ENCODE peak calls at places on chromosomes 5 and 9, in eight cellular contexts. A is activated gamma-delta T cell treated with Interleukin-2 at 50 U/mL for 16 hours; C is stimulated activated CD4-positive, alpha-beta T cell treated with anti-CD3 and anti-CD28 coated beads, Interleukin-1b, Interleukin-23, amount 100 ng/mL, for 24 hours; W is fibroblast of lung; B is T-helper 17 cell; E is HCT116; F is activated T-helper 2 cell treated with anti-CD3 and anti-CD28 coated beads, Interferon-gamma antibody, Interleukin-2, Interleukin-4, amounts not matched to agents 10 μg/mL and 5 μg/mL and 100 μg/mL, durations not matched to agents 14 hours and 24 hours and 36 hours; L is SW 1271. Y is an unnamed sample.
A peak's percentile ranks its signal among the peaks of the same experiment; 100 is the strongest.

GRCh38 chr5:172858511-172858989 is 24.5 kb downstream of the ERGIC1 start:
- DNase-seq in W (peak; percentile 65), F (no peak), E (no peak), C (no peak), A (no peak), B (no peak), L (peak; percentile 85), Y (no peak)

GRCh38 chr5:41195228-41195627 is 18.1 kb downstream of the C6 start:
- DNase-seq in C (no peak), L (no peak), F (no peak), B (no peak), E (no peak), A (no peak), W (no peak), Y (no peak)

GRCh38 chr9:101119206-101119819 is 90.8 kb downstream of the PLPPR1 start:
- DNase-seq in B (no peak), F (no peak), A (no peak), E (peak; percentile 28), C (peak; percentile 4), L (peak; percentile 25), W (no peak), Y (no peak)

GRCh38 chr9:36764364-36765076 is 191.8 kb downstream of the MELK start:
- DNase-seq in F (no peak), C (no peak), B (no peak), E (no peak), A (no peak), L (no peak), W (no peak), Y (no peak)

GRCh38 chr5:59666709-59667108 is 226.8 kb downstream of the PDE4D start:
- DNase-seq in W (no peak), B (no peak), F (no peak), E (no peak), L (no peak), C (no peak), A (no peak), Y (no peak)

GRCh38 chr9:126336350-126337335 is 10.0 kb downstream of the MVB12B start:
- DNase-seq in F (no peak), A (no peak), E (no peak), W (no peak), L (no peak), C (no peak), B (no peak), Y (no peak)

GRCh38 chr5:26761040-26761439 is 277.3 kb downstream of the CDH9 start:
- DNase-seq in A (no peak), L (no peak), B (no peak), E (no peak), W (no peak), C (no peak), F (no peak), Y (no peak)

GRCh38 chr5:92962752-92963151 is 618.3 kb downstream of the NR2F1-AS1 start:
- DNase-seq in W (no peak), F (no peak), A (no peak), E (no peak), B (no peak), L (no peak), C (no peak), Y (no peak)

GRCh38 chr5:127619908-127620479 is 28.9 kb upstream of the CTXN3 start:
- DNase-seq in A (no peak), B (no peak), W (no peak), E (no peak), L (no peak), C (no peak), F (no peak), Y (no peak)

GRCh38 chr9:133109931-133110650 is 10.9 kb downstream of the RALGDS start:
- DNase-seq in W (no peak), B (no peak), A (no peak), L (no peak), F (no peak), C (no peak), E (no peak), Y (no peak)

GRCh38 chr5:116507051-116507537 is 67.5 kb downstream of the SEMA6A start:
- DNase-seq in L (no peak), C (no peak), A (no peak), F (no peak), B (no peak), W (peak; percentile 76), E (no peak), Y (no peak)

GRCh38 chr9:111481885-111482636 is 2.1 kb downstream of the ECPAS start:
- DNase-seq in L (peak; percentile 44), A (no peak), E (no peak), B (no peak), C (no peak), W (peak; percentile 80), F (no peak), Y (no peak)

GRCh38 chr5:170896779-170897178 is 35.0 kb downstream of the RANBP17 start:
- DNase-seq in C (no peak), B (no peak), W (peak; percentile 20), E (no peak), L (no peak), F (no peak), A (no peak), Y (no peak)

GRCh38 chr5:137899493-137899892 is 10.2 kb downstream of the PKD2L2 start:
- DNase-seq in L (no peak), F (no peak), E (no peak), B (no peak), C (no peak), A (no peak), W (no peak), Y (no peak)